ENCODE peak calls at places on chromosomes 6 and 20, in four cellular contexts. K is skeletal muscle cell; D is NCI-H1436; J is stimulated activated CD4-positive, alpha-beta T cell treated with anti-CD3 and anti-CD28 coated beads, Interleukin-1b, Interleukin-23, amount 100 ng/mL, for 48 hours. P is an unnamed sample.

GRCh38 chr6:86586195-86586594 is 351.1 kb upstream of the HTR1E start:
- DNase-seq in D (no peak), K (no peak), J (no peak), P (no peak)

GRCh38 chr6:145077382-145077781 is 657.9 kb downstream of the EPM2A start:
- DNase-seq in D (no peak), J (no peak), K (no peak), P (no peak)

GRCh38 chr6:26416288-26416687 is 14.2 kb downstream of the BTN3A1 start:
- DNase-seq in J (no peak), K (no peak), D (no peak), P (no peak)

GRCh38 chr6:36130672-36131516 is 581 bp downstream of the MAPK13 start:
- DNase-seq in J (peak), D (peak), K (no peak), P (peak)

GRCh38 chr20:61649879-61650200 is 397.8 kb downstream of the CDH4 start:
- DNase-seq in K (no peak), J (no peak), D (no peak), P (no peak)

GRCh38 chr20:38471987-38472512 is 593 bp upstream of the RALGAPB start:
- DNase-seq in K (no peak), J (no peak), D (no peak), P (no peak)

GRCh38 chr6:152720964-152721363 is 23.3 kb downstream of the MYCT1 start:
- DNase-seq in J (no peak), D (no peak), K (no peak), P (no peak)

GRCh38 chr6:158863646-158864045 is 44.5 kb upstream of the EZR start:
- DNase-seq in K (no peak), J (no peak), D (no peak), P (no peak)

GRCh38 chr6:13711384-13711725 is 280 bp downstream of the RANBP9 start:
- DNase-seq in K (no peak), J (no peak), D (peak), P (no peak)